ENCODE peak calls at places on chromosomes 1 and 21, in four cellular contexts. L is activated T-cell treated with anti-CD3 and anti-CD28 coated beads for 1 hour, C is hypothalamus, B is ELR. X is an unnamed sample.

GRCh38 chr1:10575616-10576015 is 100.9 kb downstream of the PEX14 start:
- DNase-seq in L (no peak), C (no peak), B (peak; percentile 90), X (peak; percentile 70)

GRCh38 chr1:26278835-26279597 is 870 bp upstream of the SH3BGRL3 start:
- DNase-seq in L (no peak), C (no peak), B (peak; percentile 82), X (peak; percentile 62)

GRCh38 chr1:85911742-85912141 is 203.5 kb upstream of the ZNHIT6 start:
- DNase-seq in L (no peak), C (no peak), B (peak; percentile 49), X (no peak)

GRCh38 chr1:228013322-228014234 is 6.8 kb downstream of the WNT3A start:
- DNase-seq in L (no peak), C (no peak), B (no peak), X (no peak)

GRCh38 chr1:97925982-97926708 is 5.3 kb upstream of the DPYD start:
- DNase-seq in L (no peak), C (no peak), B (no peak), X (no peak)

GRCh38 chr1:1206376-1207253 is at the start of gene TNFRSF18:
- DNase-seq in L (no peak), C (no peak), B (no peak), X (no peak)

GRCh38 chr1:183444243-183444642 is 26.1 kb upstream of the NMNAT2 start:
- DNase-seq in L (no peak), C (no peak), B (peak; percentile 45), X (peak; percentile 48)

GRCh38 chr1:220552672-220553258 is 24.8 kb downstream of the MARK1 start:
- DNase-seq in L (no peak), C (no peak), B (peak; percentile 19), X (no peak)

GRCh38 chr1:228369608-228370438 is 36.8 kb downstream of the TRIM11 start:
- DNase-seq in L (no peak), C (no peak), B (no peak), X (no peak)

GRCh38 chr1:183030053-183030452 is 6.8 kb downstream of the LAMC1 start:
- DNase-seq in L (no peak), C (no peak), B (peak; percentile 72), X (no peak)

GRCh38 chr1:15579683-15580047 is 5.2 kb downstream of the AGMAT start:
- DNase-seq in L (no peak), C (no peak), B (no peak), X (no peak)

GRCh38 chr1:45971922-45972321 is 160.5 kb downstream of the PIK3R3 start:
- DNase-seq in L (no peak), C (no peak), B (no peak), X (no peak)

GRCh38 chr21:42377211-42377950 is 11.0 kb upstream of the TFF1 start:
- DNase-seq in L (no peak), C (no peak), B (no peak), X (no peak)

GRCh38 chr1:17919525-17920439 is 164.6 kb downstream of the ACTL8 start:
- DNase-seq in L (no peak), C (no peak), B (peak; percentile 54), X (peak; percentile 30)

GRCh38 chr21:29523646-29524045 is 224.9 kb downstream of the BACH1 start:
- DNase-seq in L (no peak), C (no peak), B (no peak), X (no peak)

GRCh38 chr1:32242341-32242851 is 4.6 kb upstream of the FAM167B start:
- DNase-seq in L (no peak), C (no peak), B (peak; percentile 43), X (no peak)

GRCh38 chr1:230587056-230587455 is 55.2 kb upstream of the COG2 start:
- DNase-seq in L (no peak), C (no peak), B (no peak), X (no peak)

GRCh38 chr1:83055391-83056170 is 943.4 kb downstream of the TTLL7 start:
- DNase-seq in L (no peak), C (no peak), B (no peak), X (peak; percentile 4)

GRCh38 chr1:200675588-200675852 is 5.8 kb upstream of the DDX59 start:
- DNase-seq in L (no peak), C (no peak), B (no peak), X (no peak)

GRCh38 chr1:99010679-99011078 is 6.0 kb upstream of the PLPPR5 start:
- DNase-seq in L (no peak), C (no peak), B (no peak), X (no peak)

GRCh38 chr21:44394733-44395132 is 41.3 kb downstream of the TRPM2 start:
- DNase-seq in L (no peak), C (no peak), B (no peak), X (no peak)

GRCh38 chr1:246907472-246907871 is 24.3 kb downstream of the AHCTF1 start:
- DNase-seq in L (no peak), C (no peak), B (peak; percentile 61), X (peak; percentile 49)

GRCh38 chr1:186609183-186609582 is 71.0 kb downstream of the PTGS2 start:
- DNase-seq in L (no peak), C (no peak), B (no peak), X (no peak)

GRCh38 chr1:156804572-156805243 is 11.9 kb downstream of the SH2D2A start:
- DNase-seq in L (no peak), C (no peak), B (no peak), X (peak; percentile 43)

GRCh38 chr1:155227261-155228095 is 19.0 kb downstream of the MTX1 start:
- DNase-seq in L (peak; percentile 96), C (peak; percentile 95), B (peak; percentile 100), X (peak; percentile 99)

GRCh38 chr1:159804924-159805323 is 2.8 kb downstream of the FCRL6 start:
- DNase-seq in L (no peak), C (no peak), B (peak; percentile 83), X (peak; percentile 64)

GRCh38 chr1:205317311-205317917 is 4.1 kb downstream of the NUAK2 start:
- DNase-seq in L (no peak), C (no peak), B (no peak), X (peak; percentile 86)

GRCh38 chr1:93616996-93617669 is 64.5 kb downstream of the BCAR3 start:
- DNase-seq in L (no peak), C (peak; percentile 21), B (peak; percentile 55), X (no peak)

X was measured in A172.